ENCODE peak calls at places on chromosomes 6 and 20, in four cellular contexts. D is kidney, X is aorta, F is left ventricle myocardium inferior. O is an unnamed sample.

GRCh38 chr20:62339647-62340062 is 27.5 kb downstream of the LAMA5 start:
- DNase-seq in D (no peak), X (no peak), F (no peak), O (peak; percentile 37)

GRCh38 chr20:49674383-49675352 is 39.0 kb downstream of the B4GALT5 start:
- DNase-seq in D (no peak), X (no peak), F (no peak), O (no peak)

GRCh38 chr6:150604467-150604866 is 4.8 kb downstream of the PLEKHG1 start:
- DNase-seq in D (no peak), X (no peak), F (no peak), O (no peak)

GRCh38 chr6:38155576-38156204 is 336.2 kb downstream of the ZFAND3 start:
- DNase-seq in D (no peak), X (no peak), F (no peak), O (no peak)

GRCh38 chr20:32855387-32855786 is 3.3 kb upstream of the EFCAB8 start:
- DNase-seq in D (no peak), X (no peak), F (no peak), O (no peak)

GRCh38 chr20:61815176-61815575 is 250.5 kb downstream of the TAF4 start:
- DNase-seq in D (peak; percentile 46), X (no peak), F (no peak), O (no peak)

GRCh38 chr6:4402477-4402976 is 267.2 kb upstream of the ECI2 start:
- DNase-seq in D (no peak), X (no peak), F (peak; percentile 38), O (peak; percentile 49)

GRCh38 chr6:170285482-170285881 is 5.4 kb downstream of the DLL1 start:
- DNase-seq in D (peak; percentile 41), X (no peak), F (no peak), O (no peak)

GRCh38 chr20:33604084-33604990 is 57.8 kb upstream of the C20orf144 start:
- DNase-seq in D (no peak), X (no peak), F (no peak), O (no peak)

GRCh38 chr6:29953001-29953436 is 10.7 kb downstream of the HLA-A start:
- DNase-seq in D (no peak), X (no peak), F (no peak), O (no peak)

GRCh38 chr6:110538416-110539060 is 62.1 kb upstream of the SLC22A16 start:
- DNase-seq in D (no peak), X (no peak), F (no peak), O (no peak)

GRCh38 chr6:75499640-75500039 is 6.0 kb upstream of the FILIP1 start:
- DNase-seq in D (no peak), X (no peak), F (no peak), O (no peak)

GRCh38 chr6:29926795-29927427 is 15.4 kb upstream of the HLA-A start:
- DNase-seq in D (peak; percentile 89), X (peak; percentile 91), F (peak; percentile 80), O (peak; percentile 69)

DNA sequence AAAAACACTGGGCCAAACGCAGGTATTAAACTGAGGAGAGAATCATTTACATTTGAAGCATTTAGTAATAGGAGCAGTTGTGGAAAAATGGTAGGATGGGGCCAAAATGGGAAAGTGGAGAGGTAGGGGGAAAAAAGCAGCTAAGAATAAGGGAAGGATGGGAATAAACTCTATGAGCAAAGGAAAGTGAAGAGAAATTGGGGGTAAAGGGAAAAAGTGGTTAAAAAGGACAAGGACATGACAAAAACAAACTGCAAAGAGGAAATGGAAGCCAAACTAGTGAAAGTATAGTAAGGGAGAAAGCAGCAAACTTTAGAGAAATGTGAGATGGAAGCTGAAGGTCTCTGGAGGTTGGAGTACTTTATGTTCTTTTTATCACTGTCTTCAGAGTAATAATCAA is 6.2 kb upstream of the ZSCAN16 start:
- DNase-seq in D (no peak), X (no peak), F (no peak), O (no peak)
- H3K36me3 ChIP-seq in D (no peaks in the 10 kb centered on the region), X (peaks cover 4% of the 10 kb centered on the region), F (peaks cover 78% of the 10 kb centered on the region), O (peaks cover 21% of the 10 kb centered on the region)

GRCh38 chr20:46361386-46361785 is 45.0 kb downstream of the ELMO2 start:
- DNase-seq in D (no peak), X (no peak), F (no peak), O (no peak)
- H3K36me3 ChIP-seq in D (peaks cover 3% of the 10 kb centered on the region), X (no peaks in the 10 kb centered on the region), F (peaks cover 12% of the 10 kb centered on the region), O (peaks cover 25% of the 10 kb centered on the region)

GRCh38 chr6:20704325-20704724 is 170.1 kb downstream of the CDKAL1 start:
- DNase-seq in D (no peak), X (no peak), F (no peak), O (no peak)
- H3K36me3 ChIP-seq in D (no peaks in the 10 kb centered on the region), X (no peaks in the 10 kb centered on the region), F (no peaks in the 10 kb centered on the region), O (no peaks in the 10 kb centered on the region)

GRCh38 chr6:89966250-89966588 is 72.0 kb downstream of the GJA10 start:
- DNase-seq in D (no peak), X (no peak), F (no peak), O (no peak)
- H3K36me3 ChIP-seq in D (no peaks in the 10 kb centered on the region), X (no peaks in the 10 kb centered on the region), F (no peaks in the 10 kb centered on the region), O (no peaks in the 10 kb centered on the region)

GRCh38 chr20:36793294-36794115 is 19.9 kb upstream of the DSN1 start:
- DNase-seq in D (peak; percentile 73), X (peak; percentile 66), F (no peak), O (no peak)
- H3K36me3 ChIP-seq in D (peaks cover 23% of the 10 kb centered on the region), X (peaks cover 3% of the 10 kb centered on the region), F (peaks cover 93% of the 10 kb centered on the region), O (peaks cover 4% of the 10 kb centered on the region)

GRCh38 chr20:50758469-50758868 is 27.1 kb downstream of the PARD6B start:
- DNase-seq in D (no peak), X (no peak), F (no peak), O (no peak)

GRCh38 chr20:50759678-50760077 is 28.3 kb downstream of the PARD6B start:
- DNase-seq in D (no peak), X (no peak), F (no peak), O (no peak)

GRCh38 chr20:50756447-50756846 is 25.1 kb downstream of the PARD6B start:
- DNase-seq in D (no peak), X (no peak), F (no peak), O (no peak)

GRCh38 chr20:50762045-50762422 is 30.7 kb downstream of the PARD6B start:
- DNase-seq in D (no peak), X (no peak), F (no peak), O (no peak)

GRCh38 chr20:50758992-50759391 is 27.6 kb downstream of the PARD6B start:
- DNase-seq in D (no peak), X (no peak), F (no peak), O (no peak)
- H3K36me3 ChIP-seq in D (no peaks in the 10 kb centered on the region), X (no peaks in the 10 kb centered on the region), F (no peaks in the 10 kb centered on the region), O (no peaks in the 10 kb centered on the region)

DNA sequence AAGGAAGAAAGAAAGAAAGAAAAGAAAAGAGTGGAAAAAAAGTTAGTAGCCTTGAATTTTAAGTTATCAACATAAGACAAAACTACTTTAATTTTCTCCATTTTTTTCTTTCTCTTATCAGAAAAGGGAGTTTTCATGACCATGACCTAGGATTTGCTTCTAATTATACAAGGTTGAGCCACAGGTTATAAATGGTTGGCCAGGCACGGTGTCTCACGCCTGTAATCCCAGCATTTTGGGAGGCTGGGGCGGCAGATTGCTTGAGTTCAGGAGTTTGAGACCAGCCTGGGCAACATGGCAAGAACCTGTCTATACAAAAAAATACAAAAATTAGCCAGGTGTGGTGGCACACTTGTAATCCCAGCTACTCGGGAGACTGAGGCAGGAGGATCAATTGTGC is 7.8 kb upstream of the MTRES1 start:
- DNase-seq in D (no peak), X (no peak), F (no peak), O (no peak)
- H3K36me3 ChIP-seq in D (no peaks in the 10 kb centered on the region), X (no peaks in the 10 kb centered on the region), F (no peaks in the 10 kb centered on the region), O (no peaks in the 10 kb centered on the region)

GRCh38 chr20:51003776-51004175 is 19.1 kb downstream of the KCNG1 start:
- DNase-seq in D (no peak), X (no peak), F (no peak), O (peak; percentile 19)

GRCh38 chr20:51002633-51003032 is 20.3 kb downstream of the KCNG1 start:
- DNase-seq in D (no peak), X (no peak), F (no peak), O (no peak)

GRCh38 chr20:51004305-51004727 is 18.6 kb downstream of the KCNG1 start:
- DNase-seq in D (no peak), X (no peak), F (no peak), O (no peak)

GRCh38 chr20:51005214-51005613 is 17.7 kb downstream of the KCNG1 start:
- DNase-seq in D (no peak), X (no peak), F (no peak), O (no peak)

DNA sequence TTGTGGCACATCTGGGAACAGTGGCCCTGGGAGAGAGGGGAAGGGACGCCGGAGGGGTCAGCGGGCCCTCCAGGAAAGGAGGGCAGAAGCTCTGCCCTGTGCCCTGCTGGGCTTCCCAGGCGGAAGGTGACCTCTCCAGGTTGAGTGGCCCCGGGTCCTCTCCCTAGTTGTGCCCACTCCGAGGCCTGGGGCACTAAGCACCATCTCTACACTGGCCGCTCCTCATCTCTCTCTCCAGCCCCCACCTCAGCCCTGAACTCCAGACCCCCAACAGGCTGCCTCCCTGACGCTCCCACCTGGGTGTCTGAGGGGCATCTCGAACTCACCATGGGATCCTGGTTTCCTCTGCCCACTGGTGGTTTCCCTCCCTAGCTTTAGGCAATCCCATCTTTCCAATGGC is 18.1 kb downstream of the KCNG1 start:
- DNase-seq in D (no peak), X (no peak), F (no peak), O (no peak)
- H3K36me3 ChIP-seq in D (no peaks in the 10 kb centered on the region), X (no peaks in the 10 kb centered on the region), F (no peaks in the 10 kb centered on the region), O (no peaks in the 10 kb centered on the region)